ENCODE peak calls at places on chromosomes 3 and 15, in seven cellular contexts. Y is H1, D is WTC11, O is HCT116, M is HepG2, P is K562, N is GM12878. L is an unnamed sample.

GRCh38 chr15:44066211-44066827 is 128.8 kb downstream of the FRMD5 start:
- DNase-seq in O (peak), P (peak), Y (peak), D (peak), M (peak), N (peak), L (peak)

GRCh38 chr3:32239638-32240550 is 1.4 kb downstream of the CMTM8 start:
- DNase-seq in O (peak), D (peak), Y (peak), N (no peak), M (peak), P (peak), L (peak)

GRCh38 chr3:59443618-59444292 is 393.9 kb upstream of the CFAP20DC start:
- DNase-seq in M (no peak), Y (no peak), D (no peak), N (no peak), O (no peak), P (no peak), L (no peak)

GRCh38 chr15:51024735-51025453 is 69.8 kb downstream of the TNFAIP8L3 start:
- DNase-seq in Y (no peak), D (no peak), N (no peak), O (no peak), M (no peak), P (no peak), L (no peak)

GRCh38 chr3:182524711-182525401 is 268.4 kb upstream of the ATP11B start:
- DNase-seq in M (no peak), O (no peak), N (no peak), P (no peak), D (no peak), Y (no peak), L (peak)

GRCh38 chr3:50481992-50482391 is 21.4 kb downstream of the CACNA2D2 start:
- DNase-seq in Y (no peak), M (no peak), O (no peak), N (no peak), P (no peak), D (peak), L (no peak)

GRCh38 chr3:37619568-37619967 is 242.1 kb upstream of the CTDSPL start:
- DNase-seq in N (no peak), M (no peak), O (no peak), P (no peak), D (no peak), Y (no peak), L (no peak)

GRCh38 chr3:107679911-107680310 is 157.1 kb downstream of the BBX start:
- DNase-seq in M (no peak), Y (no peak), D (no peak), P (no peak), N (no peak), O (no peak), L (no peak)

GRCh38 chr3:64798316-64798715 is 110.5 kb upstream of the ADAMTS9 start:
- DNase-seq in P (no peak), N (no peak), M (no peak), Y (no peak), O (no peak), D (no peak), L (no peak)

DNA sequence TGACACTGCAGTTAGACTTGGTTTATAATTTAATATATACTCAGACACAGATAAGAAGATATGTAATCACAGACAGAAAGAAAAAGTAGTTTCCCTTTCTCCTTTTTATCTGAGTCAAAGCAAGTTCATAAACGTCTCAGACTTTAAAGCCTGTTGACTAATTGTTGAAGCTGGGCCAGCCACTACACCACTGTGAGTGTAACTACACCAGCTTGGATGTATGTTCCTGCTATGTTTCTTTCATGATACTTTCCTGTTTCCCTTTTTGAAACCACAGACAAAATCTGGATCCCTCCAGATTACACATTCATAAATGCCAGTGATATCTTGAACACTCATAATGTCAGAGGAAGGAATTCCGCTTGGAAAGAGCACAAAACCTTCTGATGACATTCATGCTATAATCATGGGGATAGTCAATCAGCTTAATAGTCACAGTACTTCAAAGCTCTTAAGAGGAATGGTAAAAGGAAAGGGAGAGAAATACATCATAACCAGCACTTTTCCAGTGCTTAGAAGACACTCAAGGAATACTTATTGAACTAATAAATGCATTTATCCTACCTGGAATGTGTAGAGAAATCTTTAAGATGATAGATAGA is 32.0 kb downstream of the KCNMB2 start:
- DNase-seq in O (no peak), N (no peak), Y (no peak), P (no peak), M (no peak), D (no peak), L (no peak)
- TF ChIP-seq SP1 in O (no peak), N (no peak), Y (no peak), P (no peak), M (no peak), D (no peak), L (no peak)

GRCh38 chr15:63044645-63045437 is 2.3 kb downstream of the TPM1 start:
- DNase-seq in M (no peak), P (no peak), D (no peak), N (no peak), Y (no peak), O (no peak), L (no peak)
- TF ChIP-seq SP1 in M (no peak), P (no peak), D (no peak), N (no peak), Y (no peak), O (no peak), L (no peak)

GRCh38 chr15:28921925-28922711 is 36.3 kb downstream of the APBA2 start:
- DNase-seq in D (peak), M (no peak), N (no peak), O (no peak), Y (no peak), P (no peak), L (no peak)
- TF ChIP-seq SP1 in D (no peak), M (no peak), N (no peak), O (no peak), Y (no peak), P (no peak), L (no peak)

GRCh38 chr3:40268708-40269524 is 40.6 kb upstream of the EIF1B start:
- DNase-seq in Y (no peak), N (no peak), M (no peak), O (no peak), D (no peak), P (no peak), L (no peak)

GRCh38 chr3:40265181-40265580 is 44.3 kb upstream of the EIF1B start:
- DNase-seq in Y (no peak), D (no peak), N (no peak), M (no peak), O (no peak), P (no peak), L (no peak)

GRCh38 chr3:40267940-40268707 is 41.4 kb upstream of the EIF1B start:
- DNase-seq in O (no peak), Y (no peak), D (no peak), N (no peak), P (no peak), M (no peak), L (no peak)

GRCh38 chr3:40262331-40262730 is 47.2 kb upstream of the EIF1B start:
- DNase-seq in N (no peak), D (no peak), Y (no peak), M (no peak), O (no peak), P (no peak), L (no peak)

GRCh38 chr3:40264437-40264836 is 45.1 kb upstream of the EIF1B start:
- DNase-seq in O (no peak), Y (no peak), M (no peak), N (no peak), P (no peak), D (no peak), L (no peak)
- TF ChIP-seq SP1 in O (no peak), Y (no peak), M (no peak), N (no peak), P (no peak), D (no peak), L (no peak)

GRCh38 chr15:38860682-38861081 is 296.1 kb upstream of the RASGRP1 start:
- DNase-seq in P (no peak), N (no peak), M (no peak), D (no peak), O (no peak), Y (no peak), L (no peak)
- TF ChIP-seq SP1 in P (no peak), N (no peak), M (no peak), D (no peak), O (no peak), Y (no peak), L (no peak)

L was measured in HEK293T.